ENCODE peak calls at places on chromosomes 6 and 20, in four cellular contexts. One of them, this sample, is unnamed. For H3K9me3 and H3K4me1, the result is how much of the 10 kb centered on the place peaks cover.

GRCh38 chr6:43006251-43006650 is 7.5 kb downstream of the MEA1 start:
- DNase-seq in small intestine: no peak
- DNase-seq in kidney: no peak
- DNase-seq in H9: no peak
- DNase-seq in this sample: no peak

GRCh38 chr6:166006593-166007301 is 160.9 kb downstream of the TBXT start:
- DNase-seq in small intestine: no peak
- DNase-seq in kidney: no peak
- DNase-seq in H9: no peak
- DNase-seq in this sample: peak

GRCh38 chr6:1894954-1895353 is 285.2 kb downstream of the FOXC1 start:
- DNase-seq in small intestine: peak
- DNase-seq in kidney: no peak
- DNase-seq in H9: no peak
- DNase-seq in this sample: no peak

GRCh38 chr20:35739294-35740163 is 2.5 kb downstream of the RBM39 start:
- DNase-seq in small intestine: no peak
- DNase-seq in kidney: no peak
- DNase-seq in H9: no peak
- DNase-seq in this sample: no peak

GRCh38 chr20:35568645-35569044 is 26.8 kb downstream of the ERGIC3 start:
- DNase-seq in small intestine: peak
- DNase-seq in kidney: no peak
- DNase-seq in H9: peak
- DNase-seq in this sample: no peak

GRCh38 chr6:149323353-149323752 is 5.8 kb downstream of the TAB2 start:
- DNase-seq in small intestine: no peak
- DNase-seq in kidney: no peak
- DNase-seq in H9: no peak
- DNase-seq in this sample: no peak

GRCh38 chr20:32631916-32632460 is 41.8 kb downstream of the C20orf203 start:
- DNase-seq in small intestine: no peak
- DNase-seq in kidney: no peak
- DNase-seq in H9: no peak
- DNase-seq in this sample: no peak

GRCh38 chr20:62344782-62345181 is 22.3 kb downstream of the LAMA5 start:
- DNase-seq in small intestine: no peak
- DNase-seq in kidney: no peak
- DNase-seq in H9: no peak
- DNase-seq in this sample: no peak

GRCh38 chr6:138736640-138737039 is 36.9 kb upstream of the CCDC28A start:
- DNase-seq in small intestine: no peak
- DNase-seq in kidney: no peak
- DNase-seq in H9: no peak
- DNase-seq in this sample: no peak

GRCh38 chr6:104887350-104887749 is 27.6 kb upstream of the HACE1 start:
- DNase-seq in small intestine: peak
- DNase-seq in kidney: no peak
- DNase-seq in H9: no peak
- DNase-seq in this sample: no peak

GRCh38 chr20:4898282-4898681 is 103.0 kb downstream of the SLC23A2 start:
- DNase-seq in small intestine: peak
- DNase-seq in kidney: peak
- DNase-seq in H9: no peak
- DNase-seq in this sample: peak

GRCh38 chr20:38680492-38681118 is 43.7 kb upstream of the SLC32A1 start:
- DNase-seq in small intestine: peak
- DNase-seq in kidney: no peak
- DNase-seq in H9: peak
- DNase-seq in this sample: peak

GRCh38 chr20:32585011-32585518 is at the start of gene NOL4L:
- DNase-seq in small intestine: no peak
- DNase-seq in kidney: no peak
- DNase-seq in H9: no peak
- DNase-seq in this sample: peak

GRCh38 chr20:59518881-59519706 is 85.2 kb upstream of the PHACTR3 start:
- DNase-seq in small intestine: peak
- DNase-seq in kidney: no peak
- DNase-seq in H9: peak
- DNase-seq in this sample: peak

GRCh38 chr20:955111-955510 is 39.0 kb upstream of the ANGPT4 start:
- DNase-seq in small intestine: no peak
- DNase-seq in kidney: no peak
- DNase-seq in H9: no peak
- DNase-seq in this sample: no peak

GRCh38 chr6:157994126-157994795 is 12.6 kb downstream of the SYNJ2 start:
- DNase-seq in small intestine: peak
- DNase-seq in kidney: no peak
- DNase-seq in H9: no peak
- DNase-seq in this sample: no peak

GRCh38 chr6:108699290-108700041 is 138.7 kb downstream of the FOXO3 start:
- DNase-seq in small intestine: no peak
- DNase-seq in kidney: no peak
- DNase-seq in H9: no peak
- DNase-seq in this sample: no peak

GRCh38 chr6:30918675-30919074 is 4.6 kb downstream of the VARS2 start:
- DNase-seq in small intestine: no peak
- DNase-seq in kidney: no peak
- DNase-seq in H9: no peak
- DNase-seq in this sample: no peak

GRCh38 chr6:125220712-125221111 is 67.1 kb downstream of the TPD52L1 start:
- DNase-seq in small intestine: no peak
- DNase-seq in kidney: no peak
- DNase-seq in H9: no peak
- DNase-seq in this sample: no peak

GRCh38 chr20:60901831-60902230 is 350.2 kb upstream of the CDH4 start:
- DNase-seq in small intestine: no peak
- DNase-seq in kidney: no peak
- DNase-seq in H9: no peak
- DNase-seq in this sample: no peak
- H3K9me3 ChIP-seq in small intestine: under half
- H3K9me3 ChIP-seq in kidney: under half
- H3K9me3 ChIP-seq in H9: under half
- H3K9me3 ChIP-seq in this sample: under half

DNA sequence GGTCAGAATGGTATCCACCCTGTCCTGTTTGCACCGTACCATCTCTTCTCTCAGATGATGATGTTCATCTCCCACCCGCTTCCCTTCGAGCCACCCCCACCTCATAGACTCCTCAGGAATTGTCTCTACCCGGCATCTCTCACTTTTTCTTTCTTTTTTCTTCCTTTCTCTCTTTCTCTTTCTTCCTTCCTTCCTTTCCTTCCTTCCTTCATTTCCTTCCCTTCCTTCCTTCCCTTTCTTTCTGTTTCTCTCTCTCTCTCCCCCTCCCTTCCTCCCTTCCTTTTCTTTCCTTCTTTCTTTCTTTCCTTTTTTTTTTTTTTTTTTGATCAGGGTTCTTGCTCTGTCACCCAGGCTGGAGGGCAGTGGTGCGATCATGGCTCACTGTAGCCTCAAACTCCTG is 27.7 kb upstream of the PNPLA1 start:
- DNase-seq in small intestine: no peak
- DNase-seq in kidney: no peak
- DNase-seq in H9: no peak
- DNase-seq in this sample: no peak
- H3K4me1 ChIP-seq in small intestine: under half
- H3K4me1 ChIP-seq in kidney: under half
- H3K4me1 ChIP-seq in H9: under half
- H3K4me1 ChIP-seq in this sample: under half

GRCh38 chr6:17998442-17998841 is 11.0 kb upstream of the KIF13A start:
- DNase-seq in small intestine: no peak
- DNase-seq in kidney: no peak
- DNase-seq in H9: no peak
- DNase-seq in this sample: no peak
- H3K9me3 ChIP-seq in small intestine: under half
- H3K9me3 ChIP-seq in kidney: under half
- H3K9me3 ChIP-seq in H9: under half
- H3K9me3 ChIP-seq in this sample: under half

GRCh38 chr20:57465486-57465885 is 59.5 kb downstream of the CTCFL start:
- DNase-seq in small intestine: no peak
- DNase-seq in kidney: peak
- DNase-seq in H9: no peak
- DNase-seq in this sample: no peak

GRCh38 chr20:57469418-57470211 is 55.3 kb downstream of the CTCFL start:
- DNase-seq in small intestine: no peak
- DNase-seq in kidney: peak
- DNase-seq in H9: no peak
- DNase-seq in this sample: no peak

GRCh38 chr20:57468523-57469417 is 56.2 kb downstream of the CTCFL start:
- DNase-seq in small intestine: no peak
- DNase-seq in kidney: peak
- DNase-seq in H9: no peak
- DNase-seq in this sample: no peak

GRCh38 chr20:57465943-57466342 is 59.0 kb downstream of the CTCFL start:
- DNase-seq in small intestine: no peak
- DNase-seq in kidney: no peak
- DNase-seq in H9: no peak
- DNase-seq in this sample: no peak

GRCh38 chr20:57467742-57468141 is 57.2 kb downstream of the CTCFL start:
- DNase-seq in small intestine: no peak
- DNase-seq in kidney: peak
- DNase-seq in H9: no peak
- DNase-seq in this sample: no peak
- H3K4me1 ChIP-seq in small intestine: under half
- H3K4me1 ChIP-seq in kidney: under half
- H3K4me1 ChIP-seq in H9: under half
- H3K4me1 ChIP-seq in this sample: under half

DNA sequence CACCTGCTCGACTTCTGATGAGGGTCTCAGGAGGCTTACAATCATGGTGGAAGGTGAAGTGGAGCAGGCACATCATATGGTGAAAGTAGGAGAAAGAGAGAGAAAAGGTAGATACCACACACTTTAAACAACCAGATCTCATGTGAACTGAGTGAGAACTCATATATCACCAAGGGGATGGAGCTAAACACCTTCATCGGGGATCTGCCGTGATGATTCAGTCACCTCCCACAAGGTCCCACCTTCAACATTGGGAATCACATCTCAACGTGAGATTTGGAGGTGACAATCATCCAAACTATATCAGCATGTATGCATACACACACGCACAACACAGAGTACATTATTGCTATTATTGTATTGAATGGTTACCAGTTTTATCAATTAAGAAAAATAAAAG is 453.3 kb upstream of the NRSN1 start:
- DNase-seq in small intestine: no peak
- DNase-seq in kidney: no peak
- DNase-seq in H9: no peak
- DNase-seq in this sample: no peak
- H3K9me3 ChIP-seq in small intestine: under half
- H3K9me3 ChIP-seq in kidney: under half
- H3K9me3 ChIP-seq in H9: under half
- H3K9me3 ChIP-seq in this sample: under half

GRCh38 chr6:16512585-16513109 is 248.6 kb downstream of the ATXN1 start:
- DNase-seq in small intestine: no peak
- DNase-seq in kidney: no peak
- DNase-seq in H9: no peak
- DNase-seq in this sample: no peak

GRCh38 chr6:16508959-16509358 is 252.3 kb downstream of the ATXN1 start:
- DNase-seq in small intestine: no peak
- DNase-seq in kidney: no peak
- DNase-seq in H9: no peak
- DNase-seq in this sample: no peak

GRCh38 chr6:16511048-16511660 is 250.1 kb downstream of the ATXN1 start:
- DNase-seq in small intestine: peak
- DNase-seq in kidney: no peak
- DNase-seq in H9: no peak
- DNase-seq in this sample: peak

GRCh38 chr6:16511723-16512584 is 249.3 kb downstream of the ATXN1 start:
- DNase-seq in small intestine: peak
- DNase-seq in kidney: no peak
- DNase-seq in H9: no peak
- DNase-seq in this sample: no peak

GRCh38 chr6:16510245-16510644 is 251.0 kb downstream of the ATXN1 start:
- DNase-seq in small intestine: no peak
- DNase-seq in kidney: no peak
- DNase-seq in H9: no peak
- DNase-seq in this sample: no peak
- H3K4me1 ChIP-seq in small intestine: under half
- H3K4me1 ChIP-seq in kidney: under half
- H3K4me1 ChIP-seq in H9: under half
- H3K4me1 ChIP-seq in this sample: under half

GRCh38 chr6:366389-366788 is 25.2 kb upstream of the IRF4 start:
- DNase-seq in small intestine: no peak
- DNase-seq in kidney: no peak
- DNase-seq in H9: no peak
- DNase-seq in this sample: no peak

GRCh38 chr6:367891-368630 is 23.5 kb upstream of the IRF4 start:
- DNase-seq in small intestine: no peak
- DNase-seq in kidney: peak
- DNase-seq in H9: no peak
- DNase-seq in this sample: no peak

GRCh38 chr6:364609-365540 is 26.7 kb upstream of the IRF4 start:
- DNase-seq in small intestine: no peak
- DNase-seq in kidney: peak
- DNase-seq in H9: no peak
- DNase-seq in this sample: no peak

GRCh38 chr6:365835-366234 is 25.7 kb upstream of the IRF4 start:
- DNase-seq in small intestine: no peak
- DNase-seq in kidney: peak
- DNase-seq in H9: no peak
- DNase-seq in this sample: no peak

DNA sequence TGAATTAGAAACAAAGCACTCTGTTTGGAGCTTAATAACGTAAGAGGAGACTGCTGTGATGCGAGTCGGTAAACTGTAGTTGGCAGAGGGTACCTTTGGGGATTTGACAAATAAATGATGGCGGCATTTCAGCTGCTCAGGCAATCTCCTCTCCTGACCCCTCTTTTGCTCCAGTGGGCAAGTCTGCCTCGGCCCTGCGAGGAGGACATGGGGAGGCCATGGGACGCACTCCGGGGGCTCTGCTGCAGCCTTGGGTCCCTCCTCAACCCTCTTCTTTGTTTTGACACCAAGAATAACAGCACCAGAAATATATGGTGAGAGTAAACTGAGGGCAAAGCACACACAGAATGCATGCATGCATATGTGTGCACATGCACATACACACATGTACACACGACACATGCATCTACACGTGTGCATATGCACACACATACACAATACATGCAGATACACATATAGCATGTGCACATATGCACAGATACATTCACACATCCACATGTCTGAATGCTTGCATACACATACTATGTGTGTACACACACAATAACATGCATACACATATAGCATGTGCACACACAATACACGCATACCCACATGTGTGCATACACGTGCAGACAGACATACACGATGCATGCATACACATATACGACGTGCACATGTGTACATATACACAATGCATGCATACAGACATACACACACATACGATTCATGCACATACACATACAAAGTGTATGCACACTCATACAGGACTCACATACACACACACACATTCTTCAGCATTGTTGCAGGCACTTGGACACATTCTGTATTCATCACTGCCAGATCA is 24.4 kb upstream of the IRF4 start:
- DNase-seq in small intestine: no peak
- DNase-seq in kidney: peak
- DNase-seq in H9: no peak
- DNase-seq in this sample: no peak
- H3K9me3 ChIP-seq in small intestine: under half
- H3K9me3 ChIP-seq in kidney: under half
- H3K9me3 ChIP-seq in H9: half or more
- H3K9me3 ChIP-seq in this sample: under half